ENCODE peak calls at places on chromosomes 4 and X, in seven cellular contexts. I is breast epithelium, O is right lobe of liver, J is K562, M is uterus, X is stomach, E is spleen. Q is an unnamed sample.

GRCh38 chr4:71583971-71584370 is 199.9 kb downstream of the GC start:
- DNase-seq in I (no peak), O (no peak), J (no peak), M (no peak), X (no peak), E (no peak), Q (no peak)

GRCh38 chr4:87657525-87657924 is 7.4 kb downstream of the DMP1 start:
- DNase-seq in I (no peak), O (no peak), J (no peak), M (no peak), X (no peak), E (no peak), Q (no peak)

GRCh38 chr4:93416337-93417102 is 412.0 kb upstream of the ATOH1 start:
- DNase-seq in I (no peak), O (no peak), J (no peak), M (no peak), X (no peak), E (no peak), Q (no peak)

GRCh38 chr4:772776-773175 is 53.2 kb downstream of the CPLX1 start:
- DNase-seq in I (no peak), O (no peak), J (no peak), M (no peak), X (no peak), E (no peak), Q (no peak)

GRCh38 chr4:169009281-169010124 is 552 bp downstream of the CBR4 start:
- DNase-seq in I (peak), O (peak), J (peak), M (peak), X (peak), E (peak), Q (peak)

GRCh38 chr4:84151574-84151973 is 347.5 kb downstream of the NKX6-1 start:
- DNase-seq in I (no peak), O (no peak), J (no peak), M (no peak), X (peak), E (no peak), Q (no peak)

GRCh38 chrX:30973784-30974427 is 84.9 kb upstream of the TAB3 start:
- DNase-seq in I (no peak), O (no peak), J (peak), M (no peak), X (no peak), E (no peak), Q (no peak)

GRCh38 chr4:150178161-150178560 is 99.9 kb downstream of the DCLK2 start:
- DNase-seq in I (no peak), O (no peak), J (no peak), M (no peak), X (no peak), E (no peak), Q (no peak)

GRCh38 chrX:136639506-136640176 is 8.3 kb upstream of the CD40LG start:
- DNase-seq in I (no peak), O (no peak), J (no peak), M (no peak), X (no peak), E (no peak), Q (no peak)

GRCh38 chr4:38109896-38110295 is 149.7 kb downstream of the PTTG2 start:
- DNase-seq in I (no peak), O (no peak), J (no peak), M (no peak), X (peak), E (no peak), Q (no peak)

GRCh38 chr4:183563874-183564273 is 59.0 kb downstream of the ING2 start:
- DNase-seq in I (no peak), O (no peak), J (no peak), M (no peak), X (no peak), E (no peak), Q (peak)

GRCh38 chrX:135931644-135932487 is 38.4 kb downstream of the SAGE1 start:
- DNase-seq in I (no peak), O (peak), J (peak), M (peak), X (peak), E (no peak), Q (peak)

GRCh38 chr4:156294577-156294976 is 340.9 kb upstream of the CTSO start:
- DNase-seq in I (no peak), O (no peak), J (no peak), M (no peak), X (no peak), E (no peak), Q (no peak)

GRCh38 chrX:20547649-20548051 is 280.9 kb upstream of the RPS6KA3 start:
- DNase-seq in I (no peak), O (peak), J (no peak), M (peak), X (no peak), E (no peak), Q (no peak)

GRCh38 chr4:156347412-156348075 is 393.9 kb upstream of the CTSO start:
- DNase-seq in I (no peak), O (no peak), J (no peak), M (no peak), X (no peak), E (no peak), Q (no peak)

GRCh38 chr4:988726-989721 is 2.2 kb downstream of the IDUA start:
- DNase-seq in I (no peak), O (no peak), J (no peak), M (no peak), X (no peak), E (no peak), Q (no peak)

GRCh38 chr4:105520819-105521790 is 31.3 kb upstream of the ARHGEF38 start:
- DNase-seq in I (no peak), O (no peak), J (peak), M (no peak), X (peak), E (no peak), Q (no peak)

GRCh38 chrX:45803383-45803921 is 602.8 kb upstream of the DIPK2B start:
- DNase-seq in I (no peak), O (no peak), J (no peak), M (no peak), X (no peak), E (no peak), Q (no peak)
- H3K4me3 ChIP-seq in I (no peak), O (no peak), J (no peak), M (no peak), X (no peak), E (no peak), Q (no peak)

GRCh38 chrX:94977562-94977961 is 1303.6 kb downstream of the FAM133A start:
- DNase-seq in I (no peak), O (no peak), J (no peak), M (no peak), X (no peak), E (no peak), Q (no peak)
- TF ChIP-seq POLR2A in I (no peak), O (no peak), J (no peak), M (no peak), X (no peak), E (no peak), Q (no peak)

GRCh38 chr4:7978489-7978888 is 38.8 kb upstream of the AFAP1 start:
- DNase-seq in I (no peak), O (no peak), J (no peak), M (no peak), X (peak), E (no peak), Q (peak)
- H3K4me3 ChIP-seq in I (peak), O (no peak), J (no peak), M (no peak), X (no peak), E (no peak), Q (no peak)

DNA sequence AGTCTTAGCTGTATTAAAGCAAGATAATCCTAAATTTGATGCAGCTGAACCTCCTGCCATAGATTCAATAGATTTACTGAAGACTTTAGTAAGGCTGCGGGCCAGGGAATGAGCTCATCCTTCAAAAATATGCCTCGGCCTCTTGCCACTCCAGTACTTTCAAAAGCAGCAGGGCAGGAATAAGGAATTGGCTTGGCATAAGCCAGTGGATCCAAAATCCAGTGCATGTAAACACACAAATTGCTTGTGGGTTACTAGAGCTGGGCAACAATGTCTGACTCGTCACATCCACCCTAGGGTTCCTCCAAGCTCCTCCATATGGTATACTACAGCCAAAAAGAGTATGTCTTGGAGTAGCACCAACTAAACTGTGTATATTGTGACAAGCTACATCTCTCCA is 165.0 kb downstream of the AMELX start:
- DNase-seq in I (no peak), O (no peak), J (no peak), M (no peak), X (no peak), E (no peak), Q (no peak)
- TF ChIP-seq POLR2A in I (no peak), O (no peak), J (no peak), M (no peak), X (no peak), E (no peak), Q (no peak)

GRCh38 chrX:12972867-12973560 is 1.9 kb upstream of the TMSB4X start:
- DNase-seq in I (no peak), O (no peak), J (no peak), M (no peak), X (no peak), E (no peak), Q (no peak)

GRCh38 chrX:12974797-12975669 is at the start of gene TMSB4X:
- DNase-seq in I (peak), O (peak), J (peak), M (peak), X (peak), E (peak), Q (peak)

GRCh38 chrX:12974217-12974796 is 603 bp upstream of the TMSB4X start:
- DNase-seq in I (no peak), O (peak), J (peak), M (peak), X (peak), E (peak), Q (peak)

GRCh38 chrX:12972239-12972638 is 2.7 kb upstream of the TMSB4X start:
- DNase-seq in I (no peak), O (no peak), J (no peak), M (no peak), X (no peak), E (no peak), Q (no peak)

DNA sequence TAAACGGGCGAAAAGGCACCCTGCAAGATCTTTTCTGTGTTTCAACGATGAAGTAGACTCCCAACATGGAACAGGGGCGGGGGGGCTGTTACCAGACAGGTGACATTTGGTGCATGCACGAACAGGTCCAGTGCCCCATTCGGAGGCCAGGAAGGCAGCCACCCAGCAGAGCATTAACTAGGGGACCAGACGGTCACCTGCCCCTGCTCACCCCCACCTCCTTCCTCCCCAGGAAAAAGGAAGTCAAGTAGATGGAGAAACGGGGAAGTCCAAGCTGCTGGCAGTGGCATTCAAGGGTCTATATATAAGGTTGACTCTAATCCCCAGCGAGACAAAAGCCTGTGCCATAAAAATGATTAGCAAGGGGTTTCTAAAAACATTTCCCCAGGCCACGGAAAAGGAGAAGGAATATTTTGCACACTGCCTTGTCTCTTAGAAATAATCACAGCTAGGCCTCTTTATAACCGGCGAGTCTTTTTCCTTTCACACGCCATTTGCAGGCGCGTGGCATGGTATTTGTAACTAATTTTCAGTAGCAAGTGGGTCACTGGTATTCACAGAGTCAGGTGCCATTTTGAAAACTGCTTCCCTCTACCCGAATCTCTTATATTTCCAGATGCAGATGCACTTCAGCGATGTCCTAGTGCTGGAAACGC is 1.2 kb upstream of the TMSB4X start:
- DNase-seq in I (no peak), O (no peak), J (no peak), M (no peak), X (peak), E (peak), Q (peak)
- H3K4me3 ChIP-seq in I (peak), O (peak), J (no peak), M (peak), X (peak), E (peak), Q (peak)

GRCh38 chr4:151325320-151326246 is at the start of gene SH3D19:
- DNase-seq in I (peak), O (peak), J (peak), M (peak), X (peak), E (peak), Q (peak)
- TF ChIP-seq POLR2A in I (peak), O (peak), J (no peak), M (peak), X (no peak), E (no peak), Q (peak)

GRCh38 chr4:20317424-20317985 is 65.8 kb downstream of the SLIT2 start:
- DNase-seq in I (no peak), O (no peak), J (no peak), M (no peak), X (no peak), E (no peak), Q (no peak)
- H3K4me3 ChIP-seq in I (no peak), O (no peak), J (no peak), M (no peak), X (no peak), E (no peak), Q (no peak)

DNA sequence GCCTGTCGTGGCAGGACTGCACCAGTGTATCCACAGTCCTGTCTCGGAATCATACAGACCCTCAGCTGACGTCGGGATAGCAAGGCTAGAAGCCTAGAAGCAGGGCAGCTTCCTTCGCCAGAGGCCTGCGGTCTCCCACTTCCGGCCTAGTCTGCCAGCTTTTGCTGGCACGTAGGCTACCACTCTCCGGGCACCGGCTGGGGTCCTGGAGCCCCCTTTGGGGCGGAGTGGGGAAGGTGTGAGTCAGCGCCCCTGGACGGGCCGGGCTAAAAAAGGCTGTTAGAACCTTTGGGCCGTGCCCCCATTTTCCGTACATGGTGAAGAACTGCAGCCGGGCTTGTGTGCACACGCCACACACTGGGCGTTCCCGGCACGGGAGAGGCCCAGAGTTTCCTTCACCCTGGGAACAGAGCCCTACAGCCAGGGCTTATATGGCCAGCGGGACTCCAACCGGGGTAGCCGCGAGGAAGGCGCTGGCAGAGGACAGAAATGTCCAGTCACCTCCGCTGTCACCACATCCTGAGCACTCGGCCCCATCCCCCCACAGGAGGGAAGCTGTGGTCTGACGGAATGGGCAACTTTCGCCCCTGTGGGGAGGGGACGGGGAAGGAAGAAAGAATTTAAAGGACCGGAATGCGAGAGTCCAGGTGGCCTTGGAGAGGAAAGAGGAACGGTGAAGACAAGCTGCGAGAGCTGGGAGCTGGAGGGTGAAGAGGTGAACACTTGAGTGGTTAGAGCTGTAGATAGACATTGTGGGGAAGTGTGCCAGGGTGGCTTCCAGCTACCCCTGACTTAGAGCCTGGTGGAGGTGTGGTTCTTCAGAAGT is 4.6 kb downstream of the MAGIX start:
- DNase-seq in I (no peak), O (peak), J (peak), M (peak), X (peak), E (peak), Q (peak)
- TF ChIP-seq POLR2A in I (no peak), O (no peak), J (peak), M (peak), X (no peak), E (no peak), Q (peak)

DNA sequence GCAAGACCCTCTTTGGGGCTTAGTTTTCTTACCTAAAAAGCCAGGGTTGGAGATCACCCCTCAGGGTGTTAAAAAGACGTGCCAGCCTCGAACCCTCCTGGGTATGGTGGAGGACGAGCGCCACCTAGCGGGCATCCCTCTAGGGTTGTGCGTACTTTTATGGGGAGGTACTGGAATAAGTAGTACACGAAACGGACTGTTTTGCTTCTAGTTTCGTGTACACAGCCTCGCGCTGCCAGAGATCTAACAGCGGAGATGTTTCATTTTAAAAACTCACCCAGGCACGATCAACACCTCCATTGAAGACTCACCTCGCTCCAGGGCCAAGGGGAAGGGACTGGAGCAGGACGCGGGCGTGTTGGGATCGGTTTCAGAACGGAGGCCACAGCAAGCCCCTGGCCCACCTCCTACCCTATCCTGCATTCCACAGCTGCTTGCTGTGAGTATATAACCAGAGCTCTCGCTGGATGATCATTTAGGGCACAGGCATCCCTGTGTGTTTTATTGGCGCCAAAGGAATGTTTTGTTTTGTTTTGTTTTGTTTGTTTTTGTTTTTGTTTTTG is 4.8 kb upstream of the NKX3-2 start:
- DNase-seq in I (peak), O (peak), J (peak), M (peak), X (peak), E (peak), Q (no peak)
- H3K4me3 ChIP-seq in I (peak), O (peak), J (peak), M (no peak), X (peak), E (no peak), Q (peak)

GRCh38 chr4:185210102-185210981 is 944 bp downstream of the SNX25 start:
- DNase-seq in I (no peak), O (peak), J (peak), M (peak), X (peak), E (peak), Q (peak)
- TF ChIP-seq POLR2A in I (no peak), O (peak), J (no peak), M (peak), X (no peak), E (no peak), Q (no peak)

Q was measured in upper lobe of left lung.